ENCODE peak calls at places on chromosomes 7 and 10, in four cellular contexts. Z, O, G and E are unnamed samples. For H3K4me1, the result is how much of the 10 kb centered on the place peaks cover.

GRCh38 chr7:70376561-70377031 is 755.3 kb upstream of the GALNT17 start:
- DNase-seq in Z (no peak), O (no peak), G (no peak), E (no peak)

GRCh38 chr7:127374181-127374580 is 18.3 kb downstream of the ZNF800 start:
- DNase-seq in Z (no peak), G (no peak), O (no peak), E (no peak)

GRCh38 chr7:142033154-142033553 is 37.5 kb downstream of the MGAM start:
- DNase-seq in Z (no peak), G (no peak), O (no peak), E (no peak)

GRCh38 chr7:81499262-81500116 is 270.4 kb downstream of the HGF start:
- DNase-seq in G (peak), O (peak), Z (no peak), E (peak)

GRCh38 chr7:128164061-128164954 is 76.8 kb upstream of the LEP start:
- DNase-seq in G (peak), O (peak), Z (no peak), E (peak)

GRCh38 chr10:25023278-25023677 is 6.9 kb downstream of the THNSL1 start:
- DNase-seq in G (no peak), O (no peak), Z (no peak), E (no peak)

GRCh38 chr7:17325364-17325763 is 26.9 kb downstream of the AHR start:
- DNase-seq in Z (no peak), O (peak), G (peak), E (peak)

GRCh38 chr7:107563072-107563760 is 504 bp downstream of the COG5 start:
- DNase-seq in Z (no peak), G (peak), O (peak), E (no peak)

GRCh38 chr10:80204193-80204714 is 1.1 kb downstream of the ANXA11 start:
- DNase-seq in G (peak), O (no peak), Z (no peak), E (no peak)
- H3K27ac ChIP-seq in G (peak), O (peak), Z (peak), E (peak)

GRCh38 chr7:2526659-2527504 is 7.3 kb downstream of the LFNG start:
- DNase-seq in O (no peak), Z (no peak), G (no peak), E (no peak)

GRCh38 chr7:2528481-2529095 is 9.0 kb downstream of the LFNG start:
- DNase-seq in Z (no peak), O (no peak), G (no peak), E (no peak)

GRCh38 chr7:2530076-2530967 is 10.7 kb downstream of the LFNG start:
- DNase-seq in O (no peak), G (peak), Z (peak), E (peak)

GRCh38 chr7:2527505-2528464 is 8.2 kb downstream of the LFNG start:
- DNase-seq in Z (no peak), O (peak), G (peak), E (peak)

DNA sequence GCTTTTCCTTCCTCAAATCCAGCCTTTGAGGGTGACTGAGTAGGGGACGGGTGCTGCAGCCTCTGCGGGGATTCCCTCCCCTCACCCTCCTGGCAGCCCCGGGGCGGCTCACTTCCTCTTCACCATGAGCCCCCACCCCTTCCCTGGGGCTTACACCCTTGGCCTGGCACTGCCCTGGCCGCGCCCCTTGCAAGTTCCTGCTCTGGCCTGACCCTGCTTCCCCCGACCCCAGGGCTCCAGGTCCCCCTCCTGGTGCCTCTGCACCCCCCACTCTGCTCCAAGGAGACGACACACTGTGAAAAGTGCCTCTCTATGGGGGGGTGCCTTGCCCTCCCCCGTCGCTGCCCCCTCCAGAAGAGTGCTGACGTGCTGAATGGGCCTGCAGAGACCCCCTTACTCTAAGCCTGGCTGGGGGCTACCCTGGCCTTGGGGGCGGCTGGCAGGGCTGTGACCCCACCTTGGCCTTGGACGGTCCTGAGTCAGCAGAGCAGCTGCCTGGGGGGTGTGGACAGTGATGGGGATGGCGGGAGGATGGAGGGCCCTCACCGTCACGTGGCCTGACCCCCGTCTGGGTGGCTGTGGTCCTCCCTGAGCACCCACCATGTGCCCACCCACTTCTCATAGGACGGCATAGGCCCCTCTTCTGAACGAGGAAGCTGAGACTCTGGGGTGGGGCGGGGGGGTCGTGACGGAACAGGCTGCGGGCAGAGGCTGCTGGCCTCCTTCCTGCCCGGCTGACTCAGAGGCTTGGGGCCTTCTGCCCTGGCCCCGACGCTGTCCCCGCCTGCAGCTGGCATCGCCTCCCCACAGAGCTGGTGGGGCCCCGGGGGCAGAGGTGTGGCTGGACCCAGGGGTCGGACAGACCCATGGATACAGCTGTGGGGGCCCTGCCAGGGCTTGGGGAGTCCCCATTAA is 9.8 kb downstream of the LFNG start:
- DNase-seq in G (peak), O (peak), Z (no peak), E (peak)
- H3K4me1 ChIP-seq in G (under half), O (under half), Z (half or more), E (under half)

DNA sequence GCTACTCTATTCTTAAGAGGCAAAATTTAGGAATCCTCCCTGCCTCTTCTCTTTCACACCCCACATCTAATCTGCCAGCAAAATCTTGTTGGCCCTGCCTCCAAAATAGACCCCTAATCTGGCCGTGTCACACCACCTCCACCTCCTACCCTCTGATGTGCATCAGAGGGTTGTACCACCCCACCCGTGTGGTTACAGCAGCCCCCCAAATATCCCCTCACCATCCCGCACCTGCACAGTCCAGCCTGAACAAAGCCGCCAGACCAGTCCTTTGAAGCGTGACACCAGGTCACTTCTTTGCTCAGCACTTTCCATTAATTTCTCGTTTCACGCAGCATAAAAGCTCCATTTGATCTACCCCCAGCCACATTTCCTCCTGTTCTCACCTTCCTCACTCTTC is 789 bp upstream of the XPNPEP1 start:
- DNase-seq in O (no peak), G (no peak), Z (no peak), E (no peak)
- H3K27ac ChIP-seq in O (no peak), G (no peak), Z (no peak), E (no peak)

GRCh38 chr10:32942081-32942480 is 15.9 kb downstream of the ITGB1 start:
- DNase-seq in G (no peak), O (no peak), Z (no peak), E (no peak)
- H3K4me1 ChIP-seq in G (half or more), O (under half), Z (under half), E (under half)

GRCh38 chr7:136266457-136266856 is 289.3 kb upstream of the MTPN start:
- DNase-seq in Z (no peak), O (no peak), G (no peak), E (no peak)
- H3K27ac ChIP-seq in Z (no peak), O (no peak), G (no peak), E (no peak)

DNA sequence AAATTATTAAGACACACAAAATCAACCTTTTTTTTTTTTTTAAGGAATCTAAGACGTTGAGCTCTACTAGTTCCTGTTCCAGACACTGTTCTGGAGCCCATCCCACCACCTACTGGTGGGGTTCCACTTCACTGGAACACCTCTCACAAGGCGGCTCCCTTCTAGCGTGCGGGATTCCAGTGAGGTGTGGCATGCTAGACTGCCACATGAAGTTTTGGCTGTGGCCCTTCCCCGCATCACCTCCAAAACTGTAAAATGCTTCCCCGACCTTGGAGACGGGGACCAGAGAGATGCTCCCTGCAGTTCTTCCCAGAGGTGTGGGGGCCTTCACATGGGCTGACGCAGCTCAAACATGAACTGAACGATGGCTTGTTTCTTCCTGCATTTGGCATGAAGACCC is 12.6 kb downstream of the FAM53B start:
- DNase-seq in O (no peak), Z (no peak), G (no peak), E (no peak)
- H3K4me1 ChIP-seq in O (under half), Z (half or more), G (under half), E (under half)

DNA sequence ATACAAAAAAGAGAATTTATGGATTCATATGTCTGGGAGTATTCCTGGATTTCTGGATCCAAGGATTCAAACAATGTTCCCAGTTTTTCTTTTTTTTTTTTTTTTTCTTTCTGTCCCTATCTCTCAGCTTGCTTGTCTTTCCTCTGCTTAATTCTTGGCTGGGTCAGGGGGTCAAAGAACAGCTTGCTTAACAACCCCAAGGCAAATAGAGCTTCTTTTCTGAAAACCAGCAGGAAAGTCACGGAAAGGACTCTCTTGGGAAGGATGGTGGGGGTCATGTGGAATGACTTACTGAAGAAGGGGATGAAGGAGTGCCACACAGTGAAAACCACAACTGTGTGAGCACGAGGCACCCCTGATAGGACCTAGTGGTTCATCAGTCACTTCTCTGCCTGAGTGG is 36.1 kb downstream of the GRK5 start:
- DNase-seq in O (no peak), G (no peak), Z (no peak), E (no peak)
- H3K27ac ChIP-seq in O (peak), G (no peak), Z (no peak), E (no peak)

GRCh38 chr10:104314591-104315485 is 23.4 kb downstream of the ITPRIP start:
- DNase-seq in O (no peak), Z (no peak), G (no peak), E (no peak)
- H3K4me1 ChIP-seq in O (under half), Z (under half), G (under half), E (under half)

GRCh38 chr7:43697690-43698089 is 31.6 kb downstream of the COA1 start:
- DNase-seq in G (no peak), Z (no peak), O (peak), E (peak)
- H3K27ac ChIP-seq in G (no peak), Z (no peak), O (no peak), E (no peak)

GRCh38 chr7:38700111-38700510 is 68.9 kb upstream of the AMPH start:
- DNase-seq in G (peak), O (no peak), Z (no peak), E (no peak)

GRCh38 chr7:38703093-38703492 is 71.9 kb upstream of the AMPH start:
- DNase-seq in G (peak), Z (no peak), O (no peak), E (no peak)

GRCh38 chr7:38702002-38702535 is 70.9 kb upstream of the AMPH start:
- DNase-seq in Z (no peak), O (no peak), G (no peak), E (no peak)

GRCh38 chr7:38704041-38704547 is 72.9 kb upstream of the AMPH start:
- DNase-seq in Z (no peak), O (peak), G (peak), E (no peak)

DNA sequence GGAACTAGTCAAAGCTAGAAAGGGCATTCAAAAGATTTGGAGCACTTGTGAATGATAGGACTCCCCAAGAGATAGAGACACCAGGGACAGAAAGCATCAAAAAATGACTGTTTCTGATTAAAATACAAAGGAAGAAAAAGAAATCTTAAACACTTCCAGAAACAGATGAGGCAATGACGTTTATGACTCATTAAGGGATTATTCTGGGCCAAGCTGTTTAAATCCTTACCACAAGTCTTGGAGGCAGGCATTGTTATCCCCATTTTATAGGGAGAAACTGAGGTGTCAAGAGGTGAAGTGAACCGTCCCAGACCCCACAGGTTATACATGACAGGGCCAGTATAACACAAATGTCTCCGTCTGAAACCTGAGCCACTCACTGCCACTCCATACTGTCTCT is 68.3 kb upstream of the AMPH start:
- DNase-seq in Z (no peak), G (no peak), O (peak), E (peak)
- H3K4me1 ChIP-seq in Z (under half), G (under half), O (under half), E (under half)